ENCODE peak calls at places on chromosomes 16 and 17, in eight cellular contexts. One of them, this sample, is unnamed.

GRCh38 chr17:673200-673681 is 41.4 kb downstream of the VPS53 start:
- DNase-seq in HCEC 1CT: no peak
- DNase-seq in NCI-H1105: no peak
- DNase-seq in SK-N-MC: no peak
- DNase-seq in natural killer cell treated with Interleukin-12 subunit alpha and Interleukin-12 subunit beta and Interleukin-15 and Interleukin-18, amount 100 ng/mL, for 72 hours: no peak
- DNase-seq in stimulated activated CD8-positive, alpha-beta memory T cell treated with anti-CD3 and anti-CD28 coated beads, Interleukin-4, amount 100 ng/mL, for 24 hours: no peak
- DNase-seq in activated CD4-positive, alpha-beta T cell treated with anti-CD3 and anti-CD28 coated beads for 24 hours: no peak
- DNase-seq in activated T-cell treated with anti-CD3 and anti-CD28 coated beads, Interleukin-2, amount 50 U/mL, for 72 hours: no peak
- DNase-seq in this sample: no peak

GRCh38 chr17:21539146-21539545 is 153.2 kb upstream of the KCNJ18 start:
- DNase-seq in HCEC 1CT: no peak
- DNase-seq in NCI-H1105: no peak
- DNase-seq in SK-N-MC: no peak
- DNase-seq in natural killer cell treated with Interleukin-12 subunit alpha and Interleukin-12 subunit beta and Interleukin-15 and Interleukin-18, amount 100 ng/mL, for 72 hours: no peak
- DNase-seq in stimulated activated CD8-positive, alpha-beta memory T cell treated with anti-CD3 and anti-CD28 coated beads, Interleukin-4, amount 100 ng/mL, for 24 hours: no peak
- DNase-seq in activated CD4-positive, alpha-beta T cell treated with anti-CD3 and anti-CD28 coated beads for 24 hours: no peak
- DNase-seq in activated T-cell treated with anti-CD3 and anti-CD28 coated beads, Interleukin-2, amount 50 U/mL, for 72 hours: no peak
- DNase-seq in this sample: no peak

GRCh38 chr17:38417210-38417951 is 10.9 kb upstream of the ARHGAP23 start:
- DNase-seq in HCEC 1CT: no peak
- DNase-seq in NCI-H1105: no peak
- DNase-seq in SK-N-MC: no peak
- DNase-seq in natural killer cell treated with Interleukin-12 subunit alpha and Interleukin-12 subunit beta and Interleukin-15 and Interleukin-18, amount 100 ng/mL, for 72 hours: no peak
- DNase-seq in stimulated activated CD8-positive, alpha-beta memory T cell treated with anti-CD3 and anti-CD28 coated beads, Interleukin-4, amount 100 ng/mL, for 24 hours: no peak
- DNase-seq in activated CD4-positive, alpha-beta T cell treated with anti-CD3 and anti-CD28 coated beads for 24 hours: no peak
- DNase-seq in activated T-cell treated with anti-CD3 and anti-CD28 coated beads, Interleukin-2, amount 50 U/mL, for 72 hours: no peak
- DNase-seq in this sample: no peak

GRCh38 chr17:74452027-74452840 is 14.2 kb upstream of the CD300A start:
- DNase-seq in HCEC 1CT: no peak
- DNase-seq in NCI-H1105: no peak
- DNase-seq in SK-N-MC: no peak
- DNase-seq in natural killer cell treated with Interleukin-12 subunit alpha and Interleukin-12 subunit beta and Interleukin-15 and Interleukin-18, amount 100 ng/mL, for 72 hours: no peak
- DNase-seq in stimulated activated CD8-positive, alpha-beta memory T cell treated with anti-CD3 and anti-CD28 coated beads, Interleukin-4, amount 100 ng/mL, for 24 hours: no peak
- DNase-seq in activated CD4-positive, alpha-beta T cell treated with anti-CD3 and anti-CD28 coated beads for 24 hours: no peak
- DNase-seq in activated T-cell treated with anti-CD3 and anti-CD28 coated beads, Interleukin-2, amount 50 U/mL, for 72 hours: no peak
- DNase-seq in this sample: no peak

GRCh38 chr16:84484579-84485254 is 19.7 kb downstream of the MEAK7 start:
- DNase-seq in HCEC 1CT: no peak
- DNase-seq in NCI-H1105: no peak
- DNase-seq in SK-N-MC: no peak
- DNase-seq in natural killer cell treated with Interleukin-12 subunit alpha and Interleukin-12 subunit beta and Interleukin-15 and Interleukin-18, amount 100 ng/mL, for 72 hours: peak; percentile 45
- DNase-seq in stimulated activated CD8-positive, alpha-beta memory T cell treated with anti-CD3 and anti-CD28 coated beads, Interleukin-4, amount 100 ng/mL, for 24 hours: no peak
- DNase-seq in activated CD4-positive, alpha-beta T cell treated with anti-CD3 and anti-CD28 coated beads for 24 hours: no peak
- DNase-seq in activated T-cell treated with anti-CD3 and anti-CD28 coated beads, Interleukin-2, amount 50 U/mL, for 72 hours: no peak
- DNase-seq in this sample: no peak

GRCh38 chr16:66414891-66415290 is 12.2 kb upstream of the BEAN1 start:
- DNase-seq in HCEC 1CT: peak; percentile 37
- DNase-seq in NCI-H1105: no peak
- DNase-seq in SK-N-MC: no peak
- DNase-seq in natural killer cell treated with Interleukin-12 subunit alpha and Interleukin-12 subunit beta and Interleukin-15 and Interleukin-18, amount 100 ng/mL, for 72 hours: no peak
- DNase-seq in stimulated activated CD8-positive, alpha-beta memory T cell treated with anti-CD3 and anti-CD28 coated beads, Interleukin-4, amount 100 ng/mL, for 24 hours: no peak
- DNase-seq in activated CD4-positive, alpha-beta T cell treated with anti-CD3 and anti-CD28 coated beads for 24 hours: no peak
- DNase-seq in activated T-cell treated with anti-CD3 and anti-CD28 coated beads, Interleukin-2, amount 50 U/mL, for 72 hours: no peak
- DNase-seq in this sample: no peak

GRCh38 chr17:78124836-78125137 is 3.8 kb downstream of the TMC6 start:
- DNase-seq in HCEC 1CT: no peak
- DNase-seq in NCI-H1105: no peak
- DNase-seq in SK-N-MC: no peak
- DNase-seq in natural killer cell treated with Interleukin-12 subunit alpha and Interleukin-12 subunit beta and Interleukin-15 and Interleukin-18, amount 100 ng/mL, for 72 hours: no peak
- DNase-seq in stimulated activated CD8-positive, alpha-beta memory T cell treated with anti-CD3 and anti-CD28 coated beads, Interleukin-4, amount 100 ng/mL, for 24 hours: no peak
- DNase-seq in activated CD4-positive, alpha-beta T cell treated with anti-CD3 and anti-CD28 coated beads for 24 hours: no peak
- DNase-seq in activated T-cell treated with anti-CD3 and anti-CD28 coated beads, Interleukin-2, amount 50 U/mL, for 72 hours: no peak
- DNase-seq in this sample: no peak

GRCh38 chr17:70677783-70678647 is 508.7 kb downstream of the KCNJ2 start:
- DNase-seq in HCEC 1CT: no peak
- DNase-seq in NCI-H1105: no peak
- DNase-seq in SK-N-MC: no peak
- DNase-seq in natural killer cell treated with Interleukin-12 subunit alpha and Interleukin-12 subunit beta and Interleukin-15 and Interleukin-18, amount 100 ng/mL, for 72 hours: no peak
- DNase-seq in stimulated activated CD8-positive, alpha-beta memory T cell treated with anti-CD3 and anti-CD28 coated beads, Interleukin-4, amount 100 ng/mL, for 24 hours: no peak
- DNase-seq in activated CD4-positive, alpha-beta T cell treated with anti-CD3 and anti-CD28 coated beads for 24 hours: no peak
- DNase-seq in activated T-cell treated with anti-CD3 and anti-CD28 coated beads, Interleukin-2, amount 50 U/mL, for 72 hours: no peak
- DNase-seq in this sample: no peak

GRCh38 chr16:71840052-71840451 is 5.7 kb upstream of the ATXN1L start:
- DNase-seq in HCEC 1CT: peak; percentile 11
- DNase-seq in NCI-H1105: no peak
- DNase-seq in SK-N-MC: no peak
- DNase-seq in natural killer cell treated with Interleukin-12 subunit alpha and Interleukin-12 subunit beta and Interleukin-15 and Interleukin-18, amount 100 ng/mL, for 72 hours: no peak
- DNase-seq in stimulated activated CD8-positive, alpha-beta memory T cell treated with anti-CD3 and anti-CD28 coated beads, Interleukin-4, amount 100 ng/mL, for 24 hours: no peak
- DNase-seq in activated CD4-positive, alpha-beta T cell treated with anti-CD3 and anti-CD28 coated beads for 24 hours: no peak
- DNase-seq in activated T-cell treated with anti-CD3 and anti-CD28 coated beads, Interleukin-2, amount 50 U/mL, for 72 hours: no peak
- DNase-seq in this sample: no peak

GRCh38 chr17:58330997-58331814 is 2.6 kb upstream of the TSPOAP1 start:
- DNase-seq in HCEC 1CT: no peak
- DNase-seq in NCI-H1105: no peak
- DNase-seq in SK-N-MC: no peak
- DNase-seq in natural killer cell treated with Interleukin-12 subunit alpha and Interleukin-12 subunit beta and Interleukin-15 and Interleukin-18, amount 100 ng/mL, for 72 hours: peak; percentile 80
- DNase-seq in stimulated activated CD8-positive, alpha-beta memory T cell treated with anti-CD3 and anti-CD28 coated beads, Interleukin-4, amount 100 ng/mL, for 24 hours: peak; percentile 76
- DNase-seq in activated CD4-positive, alpha-beta T cell treated with anti-CD3 and anti-CD28 coated beads for 24 hours: peak; percentile 67
- DNase-seq in activated T-cell treated with anti-CD3 and anti-CD28 coated beads, Interleukin-2, amount 50 U/mL, for 72 hours: peak; percentile 80
- DNase-seq in this sample: peak; percentile 43

GRCh38 chr17:45785373-45786193 is 1.5 kb downstream of the CRHR1 start:
- DNase-seq in HCEC 1CT: no peak
- DNase-seq in NCI-H1105: no peak
- DNase-seq in SK-N-MC: no peak
- DNase-seq in natural killer cell treated with Interleukin-12 subunit alpha and Interleukin-12 subunit beta and Interleukin-15 and Interleukin-18, amount 100 ng/mL, for 72 hours: no peak
- DNase-seq in stimulated activated CD8-positive, alpha-beta memory T cell treated with anti-CD3 and anti-CD28 coated beads, Interleukin-4, amount 100 ng/mL, for 24 hours: no peak
- DNase-seq in activated CD4-positive, alpha-beta T cell treated with anti-CD3 and anti-CD28 coated beads for 24 hours: no peak
- DNase-seq in activated T-cell treated with anti-CD3 and anti-CD28 coated beads, Interleukin-2, amount 50 U/mL, for 72 hours: no peak
- DNase-seq in this sample: no peak

GRCh38 chr16:67241008-67241900 is 6.0 kb downstream of the FHOD1 start:
- DNase-seq in HCEC 1CT: peak; percentile 78
- DNase-seq in NCI-H1105: no peak
- DNase-seq in SK-N-MC: no peak
- DNase-seq in natural killer cell treated with Interleukin-12 subunit alpha and Interleukin-12 subunit beta and Interleukin-15 and Interleukin-18, amount 100 ng/mL, for 72 hours: no peak
- DNase-seq in stimulated activated CD8-positive, alpha-beta memory T cell treated with anti-CD3 and anti-CD28 coated beads, Interleukin-4, amount 100 ng/mL, for 24 hours: no peak
- DNase-seq in activated CD4-positive, alpha-beta T cell treated with anti-CD3 and anti-CD28 coated beads for 24 hours: no peak
- DNase-seq in activated T-cell treated with anti-CD3 and anti-CD28 coated beads, Interleukin-2, amount 50 U/mL, for 72 hours: no peak
- DNase-seq in this sample: no peak

GRCh38 chr16:2074071-2074470 is 26.3 kb downstream of the TSC2 start:
- DNase-seq in HCEC 1CT: no peak
- DNase-seq in NCI-H1105: no peak
- DNase-seq in SK-N-MC: no peak
- DNase-seq in natural killer cell treated with Interleukin-12 subunit alpha and Interleukin-12 subunit beta and Interleukin-15 and Interleukin-18, amount 100 ng/mL, for 72 hours: no peak
- DNase-seq in stimulated activated CD8-positive, alpha-beta memory T cell treated with anti-CD3 and anti-CD28 coated beads, Interleukin-4, amount 100 ng/mL, for 24 hours: no peak
- DNase-seq in activated CD4-positive, alpha-beta T cell treated with anti-CD3 and anti-CD28 coated beads for 24 hours: no peak
- DNase-seq in activated T-cell treated with anti-CD3 and anti-CD28 coated beads, Interleukin-2, amount 50 U/mL, for 72 hours: no peak
- DNase-seq in this sample: no peak

GRCh38 chr17:38749222-38750043 is 1.3 kb upstream of the PCGF2 start:
- DNase-seq in HCEC 1CT: peak; percentile 49
- DNase-seq in NCI-H1105: peak; percentile 25
- DNase-seq in SK-N-MC: no peak
- DNase-seq in natural killer cell treated with Interleukin-12 subunit alpha and Interleukin-12 subunit beta and Interleukin-15 and Interleukin-18, amount 100 ng/mL, for 72 hours: no peak
- DNase-seq in stimulated activated CD8-positive, alpha-beta memory T cell treated with anti-CD3 and anti-CD28 coated beads, Interleukin-4, amount 100 ng/mL, for 24 hours: no peak
- DNase-seq in activated CD4-positive, alpha-beta T cell treated with anti-CD3 and anti-CD28 coated beads for 24 hours: no peak
- DNase-seq in activated T-cell treated with anti-CD3 and anti-CD28 coated beads, Interleukin-2, amount 50 U/mL, for 72 hours: peak; percentile 36
- DNase-seq in this sample: no peak

GRCh38 chr17:8629371-8630226 is 926 bp downstream of the MYH10 start:
- DNase-seq in HCEC 1CT: peak; percentile 42
- DNase-seq in NCI-H1105: peak; percentile 20
- DNase-seq in SK-N-MC: no peak
- DNase-seq in natural killer cell treated with Interleukin-12 subunit alpha and Interleukin-12 subunit beta and Interleukin-15 and Interleukin-18, amount 100 ng/mL, for 72 hours: no peak
- DNase-seq in stimulated activated CD8-positive, alpha-beta memory T cell treated with anti-CD3 and anti-CD28 coated beads, Interleukin-4, amount 100 ng/mL, for 24 hours: no peak
- DNase-seq in activated CD4-positive, alpha-beta T cell treated with anti-CD3 and anti-CD28 coated beads for 24 hours: peak; percentile 10
- DNase-seq in activated T-cell treated with anti-CD3 and anti-CD28 coated beads, Interleukin-2, amount 50 U/mL, for 72 hours: peak; percentile 39
- DNase-seq in this sample: no peak

GRCh38 chr17:3739422-3740124 is 15.9 kb downstream of the HASPIN start:
- DNase-seq in HCEC 1CT: no peak
- DNase-seq in NCI-H1105: no peak
- DNase-seq in SK-N-MC: no peak
- DNase-seq in natural killer cell treated with Interleukin-12 subunit alpha and Interleukin-12 subunit beta and Interleukin-15 and Interleukin-18, amount 100 ng/mL, for 72 hours: no peak
- DNase-seq in stimulated activated CD8-positive, alpha-beta memory T cell treated with anti-CD3 and anti-CD28 coated beads, Interleukin-4, amount 100 ng/mL, for 24 hours: no peak
- DNase-seq in activated CD4-positive, alpha-beta T cell treated with anti-CD3 and anti-CD28 coated beads for 24 hours: no peak
- DNase-seq in activated T-cell treated with anti-CD3 and anti-CD28 coated beads, Interleukin-2, amount 50 U/mL, for 72 hours: no peak
- DNase-seq in this sample: no peak

GRCh38 chr17:82121660-82122629 is 23.9 kb upstream of the FASN start:
- DNase-seq in HCEC 1CT: no peak
- DNase-seq in NCI-H1105: peak; percentile 40
- DNase-seq in SK-N-MC: no peak
- DNase-seq in natural killer cell treated with Interleukin-12 subunit alpha and Interleukin-12 subunit beta and Interleukin-15 and Interleukin-18, amount 100 ng/mL, for 72 hours: no peak
- DNase-seq in stimulated activated CD8-positive, alpha-beta memory T cell treated with anti-CD3 and anti-CD28 coated beads, Interleukin-4, amount 100 ng/mL, for 24 hours: no peak
- DNase-seq in activated CD4-positive, alpha-beta T cell treated with anti-CD3 and anti-CD28 coated beads for 24 hours: no peak
- DNase-seq in activated T-cell treated with anti-CD3 and anti-CD28 coated beads, Interleukin-2, amount 50 U/mL, for 72 hours: no peak
- DNase-seq in this sample: no peak

GRCh38 chr16:3171855-3172593 is 16.0 kb upstream of the OR1F1 start:
- DNase-seq in HCEC 1CT: peak; percentile 76
- DNase-seq in NCI-H1105: no peak
- DNase-seq in SK-N-MC: no peak
- DNase-seq in natural killer cell treated with Interleukin-12 subunit alpha and Interleukin-12 subunit beta and Interleukin-15 and Interleukin-18, amount 100 ng/mL, for 72 hours: no peak
- DNase-seq in stimulated activated CD8-positive, alpha-beta memory T cell treated with anti-CD3 and anti-CD28 coated beads, Interleukin-4, amount 100 ng/mL, for 24 hours: no peak
- DNase-seq in activated CD4-positive, alpha-beta T cell treated with anti-CD3 and anti-CD28 coated beads for 24 hours: no peak
- DNase-seq in activated T-cell treated with anti-CD3 and anti-CD28 coated beads, Interleukin-2, amount 50 U/mL, for 72 hours: peak; percentile 67
- DNase-seq in this sample: no peak

GRCh38 chr16:79403534-79403933 is 197.0 kb downstream of the MAF start:
- DNase-seq in HCEC 1CT: no peak
- DNase-seq in NCI-H1105: no peak
- DNase-seq in SK-N-MC: no peak
- DNase-seq in natural killer cell treated with Interleukin-12 subunit alpha and Interleukin-12 subunit beta and Interleukin-15 and Interleukin-18, amount 100 ng/mL, for 72 hours: no peak
- DNase-seq in stimulated activated CD8-positive, alpha-beta memory T cell treated with anti-CD3 and anti-CD28 coated beads, Interleukin-4, amount 100 ng/mL, for 24 hours: no peak
- DNase-seq in activated CD4-positive, alpha-beta T cell treated with anti-CD3 and anti-CD28 coated beads for 24 hours: no peak
- DNase-seq in activated T-cell treated with anti-CD3 and anti-CD28 coated beads, Interleukin-2, amount 50 U/mL, for 72 hours: no peak
- DNase-seq in this sample: no peak

GRCh38 chr16:2761886-2762583 is 9.6 kb downstream of the SRRM2 start:
- DNase-seq in HCEC 1CT: no peak
- DNase-seq in NCI-H1105: no peak
- DNase-seq in SK-N-MC: no peak
- DNase-seq in natural killer cell treated with Interleukin-12 subunit alpha and Interleukin-12 subunit beta and Interleukin-15 and Interleukin-18, amount 100 ng/mL, for 72 hours: no peak
- DNase-seq in stimulated activated CD8-positive, alpha-beta memory T cell treated with anti-CD3 and anti-CD28 coated beads, Interleukin-4, amount 100 ng/mL, for 24 hours: no peak
- DNase-seq in activated CD4-positive, alpha-beta T cell treated with anti-CD3 and anti-CD28 coated beads for 24 hours: no peak
- DNase-seq in activated T-cell treated with anti-CD3 and anti-CD28 coated beads, Interleukin-2, amount 50 U/mL, for 72 hours: no peak
- DNase-seq in this sample: no peak

GRCh38 chr16:17380613-17381012 is 90.1 kb downstream of the XYLT1 start:
- DNase-seq in HCEC 1CT: peak; percentile 3
- DNase-seq in NCI-H1105: no peak
- DNase-seq in SK-N-MC: no peak
- DNase-seq in natural killer cell treated with Interleukin-12 subunit alpha and Interleukin-12 subunit beta and Interleukin-15 and Interleukin-18, amount 100 ng/mL, for 72 hours: no peak
- DNase-seq in stimulated activated CD8-positive, alpha-beta memory T cell treated with anti-CD3 and anti-CD28 coated beads, Interleukin-4, amount 100 ng/mL, for 24 hours: no peak
- DNase-seq in activated CD4-positive, alpha-beta T cell treated with anti-CD3 and anti-CD28 coated beads for 24 hours: no peak
- DNase-seq in activated T-cell treated with anti-CD3 and anti-CD28 coated beads, Interleukin-2, amount 50 U/mL, for 72 hours: no peak
- DNase-seq in this sample: no peak

GRCh38 chr16:48892884-48893283 is 282.9 kb upstream of the N4BP1 start:
- DNase-seq in HCEC 1CT: no peak
- DNase-seq in NCI-H1105: no peak
- DNase-seq in SK-N-MC: no peak
- DNase-seq in natural killer cell treated with Interleukin-12 subunit alpha and Interleukin-12 subunit beta and Interleukin-15 and Interleukin-18, amount 100 ng/mL, for 72 hours: no peak
- DNase-seq in stimulated activated CD8-positive, alpha-beta memory T cell treated with anti-CD3 and anti-CD28 coated beads, Interleukin-4, amount 100 ng/mL, for 24 hours: no peak
- DNase-seq in activated CD4-positive, alpha-beta T cell treated with anti-CD3 and anti-CD28 coated beads for 24 hours: no peak
- DNase-seq in activated T-cell treated with anti-CD3 and anti-CD28 coated beads, Interleukin-2, amount 50 U/mL, for 72 hours: no peak
- DNase-seq in this sample: no peak

GRCh38 chr17:945672-946071 is 33.9 kb downstream of the NXN start:
- DNase-seq in HCEC 1CT: no peak
- DNase-seq in NCI-H1105: no peak
- DNase-seq in SK-N-MC: no peak
- DNase-seq in natural killer cell treated with Interleukin-12 subunit alpha and Interleukin-12 subunit beta and Interleukin-15 and Interleukin-18, amount 100 ng/mL, for 72 hours: no peak
- DNase-seq in stimulated activated CD8-positive, alpha-beta memory T cell treated with anti-CD3 and anti-CD28 coated beads, Interleukin-4, amount 100 ng/mL, for 24 hours: no peak
- DNase-seq in activated CD4-positive, alpha-beta T cell treated with anti-CD3 and anti-CD28 coated beads for 24 hours: no peak
- DNase-seq in activated T-cell treated with anti-CD3 and anti-CD28 coated beads, Interleukin-2, amount 50 U/mL, for 72 hours: no peak
- DNase-seq in this sample: no peak

GRCh38 chr17:80877829-80878303 is 113.8 kb upstream of the CHMP6 start:
- DNase-seq in HCEC 1CT: no peak
- DNase-seq in NCI-H1105: no peak
- DNase-seq in SK-N-MC: no peak
- DNase-seq in natural killer cell treated with Interleukin-12 subunit alpha and Interleukin-12 subunit beta and Interleukin-15 and Interleukin-18, amount 100 ng/mL, for 72 hours: no peak
- DNase-seq in stimulated activated CD8-positive, alpha-beta memory T cell treated with anti-CD3 and anti-CD28 coated beads, Interleukin-4, amount 100 ng/mL, for 24 hours: no peak
- DNase-seq in activated CD4-positive, alpha-beta T cell treated with anti-CD3 and anti-CD28 coated beads for 24 hours: no peak
- DNase-seq in activated T-cell treated with anti-CD3 and anti-CD28 coated beads, Interleukin-2, amount 50 U/mL, for 72 hours: no peak
- DNase-seq in this sample: no peak

GRCh38 chr16:89893642-89894548 is 20.5 kb downstream of the TCF25 start:
- DNase-seq in HCEC 1CT: no peak
- DNase-seq in NCI-H1105: no peak
- DNase-seq in SK-N-MC: no peak
- DNase-seq in natural killer cell treated with Interleukin-12 subunit alpha and Interleukin-12 subunit beta and Interleukin-15 and Interleukin-18, amount 100 ng/mL, for 72 hours: no peak
- DNase-seq in stimulated activated CD8-positive, alpha-beta memory T cell treated with anti-CD3 and anti-CD28 coated beads, Interleukin-4, amount 100 ng/mL, for 24 hours: no peak
- DNase-seq in activated CD4-positive, alpha-beta T cell treated with anti-CD3 and anti-CD28 coated beads for 24 hours: no peak
- DNase-seq in activated T-cell treated with anti-CD3 and anti-CD28 coated beads, Interleukin-2, amount 50 U/mL, for 72 hours: no peak
- DNase-seq in this sample: no peak

GRCh38 chr17:6138761-6139446 is 68.7 kb downstream of the WSCD1 start:
- DNase-seq in HCEC 1CT: no peak
- DNase-seq in NCI-H1105: no peak
- DNase-seq in SK-N-MC: no peak
- DNase-seq in natural killer cell treated with Interleukin-12 subunit alpha and Interleukin-12 subunit beta and Interleukin-15 and Interleukin-18, amount 100 ng/mL, for 72 hours: no peak
- DNase-seq in stimulated activated CD8-positive, alpha-beta memory T cell treated with anti-CD3 and anti-CD28 coated beads, Interleukin-4, amount 100 ng/mL, for 24 hours: no peak
- DNase-seq in activated CD4-positive, alpha-beta T cell treated with anti-CD3 and anti-CD28 coated beads for 24 hours: no peak
- DNase-seq in activated T-cell treated with anti-CD3 and anti-CD28 coated beads, Interleukin-2, amount 50 U/mL, for 72 hours: no peak
- DNase-seq in this sample: no peak

GRCh38 chr17:7550359-7550758 is 1.5 kb downstream of the TNFSF12 start:
- DNase-seq in HCEC 1CT: no peak
- DNase-seq in NCI-H1105: no peak
- DNase-seq in SK-N-MC: no peak
- DNase-seq in natural killer cell treated with Interleukin-12 subunit alpha and Interleukin-12 subunit beta and Interleukin-15 and Interleukin-18, amount 100 ng/mL, for 72 hours: no peak
- DNase-seq in stimulated activated CD8-positive, alpha-beta memory T cell treated with anti-CD3 and anti-CD28 coated beads, Interleukin-4, amount 100 ng/mL, for 24 hours: no peak
- DNase-seq in activated CD4-positive, alpha-beta T cell treated with anti-CD3 and anti-CD28 coated beads for 24 hours: no peak
- DNase-seq in activated T-cell treated with anti-CD3 and anti-CD28 coated beads, Interleukin-2, amount 50 U/mL, for 72 hours: no peak
- DNase-seq in this sample: no peak

GRCh38 chr17:48944519-48945260 is at the start of gene SNF8:
- DNase-seq in HCEC 1CT: peak; percentile 84
- DNase-seq in NCI-H1105: peak; percentile 77
- DNase-seq in SK-N-MC: no peak
- DNase-seq in natural killer cell treated with Interleukin-12 subunit alpha and Interleukin-12 subunit beta and Interleukin-15 and Interleukin-18, amount 100 ng/mL, for 72 hours: peak; percentile 94
- DNase-seq in stimulated activated CD8-positive, alpha-beta memory T cell treated with anti-CD3 and anti-CD28 coated beads, Interleukin-4, amount 100 ng/mL, for 24 hours: peak; percentile 90
- DNase-seq in activated CD4-positive, alpha-beta T cell treated with anti-CD3 and anti-CD28 coated beads for 24 hours: peak; percentile 90
- DNase-seq in activated T-cell treated with anti-CD3 and anti-CD28 coated beads, Interleukin-2, amount 50 U/mL, for 72 hours: peak; percentile 97
- DNase-seq in this sample: peak; percentile 83

GRCh38 chr16:82580293-82580900 is 46.4 kb upstream of the CDH13 start:
- DNase-seq in HCEC 1CT: peak; percentile 23
- DNase-seq in NCI-H1105: peak; percentile 27
- DNase-seq in SK-N-MC: no peak
- DNase-seq in natural killer cell treated with Interleukin-12 subunit alpha and Interleukin-12 subunit beta and Interleukin-15 and Interleukin-18, amount 100 ng/mL, for 72 hours: no peak
- DNase-seq in stimulated activated CD8-positive, alpha-beta memory T cell treated with anti-CD3 and anti-CD28 coated beads, Interleukin-4, amount 100 ng/mL, for 24 hours: no peak
- DNase-seq in activated CD4-positive, alpha-beta T cell treated with anti-CD3 and anti-CD28 coated beads for 24 hours: no peak
- DNase-seq in activated T-cell treated with anti-CD3 and anti-CD28 coated beads, Interleukin-2, amount 50 U/mL, for 72 hours: no peak
- DNase-seq in this sample: no peak

GRCh38 chr16:52741386-52741785 is 194.4 kb upstream of the TOX3 start:
- DNase-seq in HCEC 1CT: no peak
- DNase-seq in NCI-H1105: no peak
- DNase-seq in SK-N-MC: no peak
- DNase-seq in natural killer cell treated with Interleukin-12 subunit alpha and Interleukin-12 subunit beta and Interleukin-15 and Interleukin-18, amount 100 ng/mL, for 72 hours: no peak
- DNase-seq in stimulated activated CD8-positive, alpha-beta memory T cell treated with anti-CD3 and anti-CD28 coated beads, Interleukin-4, amount 100 ng/mL, for 24 hours: no peak
- DNase-seq in activated CD4-positive, alpha-beta T cell treated with anti-CD3 and anti-CD28 coated beads for 24 hours: no peak
- DNase-seq in activated T-cell treated with anti-CD3 and anti-CD28 coated beads, Interleukin-2, amount 50 U/mL, for 72 hours: no peak
- DNase-seq in this sample: no peak

GRCh38 chr17:83007504-83008475 is 71.6 kb upstream of the METRNL start:
- DNase-seq in HCEC 1CT: no peak
- DNase-seq in NCI-H1105: no peak
- DNase-seq in SK-N-MC: no peak
- DNase-seq in natural killer cell treated with Interleukin-12 subunit alpha and Interleukin-12 subunit beta and Interleukin-15 and Interleukin-18, amount 100 ng/mL, for 72 hours: no peak
- DNase-seq in stimulated activated CD8-positive, alpha-beta memory T cell treated with anti-CD3 and anti-CD28 coated beads, Interleukin-4, amount 100 ng/mL, for 24 hours: no peak
- DNase-seq in activated CD4-positive, alpha-beta T cell treated with anti-CD3 and anti-CD28 coated beads for 24 hours: no peak
- DNase-seq in activated T-cell treated with anti-CD3 and anti-CD28 coated beads, Interleukin-2, amount 50 U/mL, for 72 hours: no peak
- DNase-seq in this sample: no peak

GRCh38 chr16:58044266-58045019 is 18.9 kb downstream of the MMP15 start:
- DNase-seq in HCEC 1CT: no peak
- DNase-seq in NCI-H1105: no peak
- DNase-seq in SK-N-MC: no peak
- DNase-seq in natural killer cell treated with Interleukin-12 subunit alpha and Interleukin-12 subunit beta and Interleukin-15 and Interleukin-18, amount 100 ng/mL, for 72 hours: no peak
- DNase-seq in stimulated activated CD8-positive, alpha-beta memory T cell treated with anti-CD3 and anti-CD28 coated beads, Interleukin-4, amount 100 ng/mL, for 24 hours: no peak
- DNase-seq in activated CD4-positive, alpha-beta T cell treated with anti-CD3 and anti-CD28 coated beads for 24 hours: no peak
- DNase-seq in activated T-cell treated with anti-CD3 and anti-CD28 coated beads, Interleukin-2, amount 50 U/mL, for 72 hours: no peak
- DNase-seq in this sample: no peak

GRCh38 chr16:57367111-57367752 is 5.1 kb upstream of the CX3CL1 start:
- DNase-seq in HCEC 1CT: no peak
- DNase-seq in NCI-H1105: no peak
- DNase-seq in SK-N-MC: no peak
- DNase-seq in natural killer cell treated with Interleukin-12 subunit alpha and Interleukin-12 subunit beta and Interleukin-15 and Interleukin-18, amount 100 ng/mL, for 72 hours: no peak
- DNase-seq in stimulated activated CD8-positive, alpha-beta memory T cell treated with anti-CD3 and anti-CD28 coated beads, Interleukin-4, amount 100 ng/mL, for 24 hours: no peak
- DNase-seq in activated CD4-positive, alpha-beta T cell treated with anti-CD3 and anti-CD28 coated beads for 24 hours: no peak
- DNase-seq in activated T-cell treated with anti-CD3 and anti-CD28 coated beads, Interleukin-2, amount 50 U/mL, for 72 hours: no peak
- DNase-seq in this sample: no peak

GRCh38 chr17:34579017-34579946 is at the start of gene TMEM132E:
- DNase-seq in HCEC 1CT: no peak
- DNase-seq in NCI-H1105: peak; percentile 45
- DNase-seq in SK-N-MC: no peak
- DNase-seq in natural killer cell treated with Interleukin-12 subunit alpha and Interleukin-12 subunit beta and Interleukin-15 and Interleukin-18, amount 100 ng/mL, for 72 hours: no peak
- DNase-seq in stimulated activated CD8-positive, alpha-beta memory T cell treated with anti-CD3 and anti-CD28 coated beads, Interleukin-4, amount 100 ng/mL, for 24 hours: no peak
- DNase-seq in activated CD4-positive, alpha-beta T cell treated with anti-CD3 and anti-CD28 coated beads for 24 hours: peak; percentile 15
- DNase-seq in activated T-cell treated with anti-CD3 and anti-CD28 coated beads, Interleukin-2, amount 50 U/mL, for 72 hours: peak; percentile 18
- DNase-seq in this sample: no peak

This sample was measured in effector CD8-positive, alpha-beta T cell.